ENCODE peak calls at places on chromosome 21, in six cellular contexts. F is K562, H is H1, B is GM12878, E is GM12891, M is HepG2. A is an unnamed sample.
A peak's percentile ranks its signal among the peaks of the same experiment; 100 is the strongest.

GRCh38 chr21:27339902-27340301 is 373.0 kb upstream of the ADAMTS5 start:
- DNase-seq in F (no peak), H (no peak), B (no peak), E (no peak), M (no peak), A (no peak)

GRCh38 chr21:43688906-43689305 is 29.5 kb downstream of the RRP1B start:
- DNase-seq in F (no peak), H (no peak), B (no peak), E (no peak), M (no peak), A (no peak)

GRCh38 chr21:30227128-30227527 is 11.2 kb upstream of the CLDN8 start:
- DNase-seq in F (no peak), H (no peak), B (no peak), E (no peak), M (no peak), A (no peak)

GRCh38 chr21:44966135-44967081 is 26.6 kb downstream of the SLX9 start:
- DNase-seq in F (no peak), H (no peak), B (no peak), E (no peak), M (no peak), A (no peak)

GRCh38 chr21:33514234-33514633 is 22.7 kb upstream of the DNAJC28 start:
- DNase-seq in F (no peak), H (no peak), B (no peak), E (no peak), M (no peak), A (no peak)

GRCh38 chr21:46188226-46189212 is 4.3 kb upstream of the SPATC1L start:
- DNase-seq in F (peak; percentile 92), H (no peak), B (no peak), E (no peak), M (peak; percentile 55), A (no peak)

GRCh38 chr21:29351691-29352090 is 53.0 kb downstream of the BACH1 start:
- DNase-seq in F (no peak), H (no peak), B (no peak), E (no peak), M (no peak), A (no peak)

GRCh38 chr21:32382108-32382601 is 10.7 kb downstream of the URB1 start:
- DNase-seq in F (no peak), H (no peak), B (no peak), E (no peak), M (no peak), A (no peak)

GRCh38 chr21:31108969-31109368 is 70.7 kb upstream of the KRTAP19-8 start:
- DNase-seq in F (no peak), H (no peak), B (no peak), E (no peak), M (no peak), A (no peak)

GRCh38 chr21:25464275-25464674 is 143.0 kb downstream of the MRPL39 start:
- DNase-seq in F (no peak), H (no peak), B (no peak), E (no peak), M (no peak), A (no peak)

GRCh38 chr21:42027804-42028753 is 17.9 kb upstream of the ZBTB21 start:
- DNase-seq in F (no peak), H (no peak), B (no peak), E (no peak), M (no peak), A (no peak)
- TF ChIP-seq TAF1 in F (no peak), H (no peak), B (no peak), E (no peak), M (no peak), A (no peak)

GRCh38 chr21:34526236-34526617 is 14.2 kb upstream of the KCNE1 start:
- DNase-seq in F (no peak), H (no peak), B (no peak), E (no peak), M (no peak), A (no peak)

GRCh38 chr21:34523019-34523418 is 11.0 kb upstream of the KCNE1 start:
- DNase-seq in F (no peak), H (no peak), B (no peak), E (no peak), M (peak; percentile 50), A (no peak)

GRCh38 chr21:34526618-34527290 is 14.7 kb upstream of the KCNE1 start:
- DNase-seq in F (peak; percentile 31), H (no peak), B (no peak), E (no peak), M (peak; percentile 96), A (no peak)

GRCh38 chr21:34522284-34522683 is 10.3 kb upstream of the KCNE1 start:
- DNase-seq in F (no peak), H (no peak), B (no peak), E (no peak), M (peak; percentile 93), A (no peak)

GRCh38 chr21:34524671-34525601 is 12.9 kb upstream of the KCNE1 start:
- DNase-seq in F (no peak), H (peak; percentile 71), B (no peak), E (no peak), M (no peak), A (no peak)
- TF ChIP-seq POLR2A in F (no peak), H (no peak), B (no peak), E (no peak), M (peak; percentile 62), A (no peak)

DNA sequence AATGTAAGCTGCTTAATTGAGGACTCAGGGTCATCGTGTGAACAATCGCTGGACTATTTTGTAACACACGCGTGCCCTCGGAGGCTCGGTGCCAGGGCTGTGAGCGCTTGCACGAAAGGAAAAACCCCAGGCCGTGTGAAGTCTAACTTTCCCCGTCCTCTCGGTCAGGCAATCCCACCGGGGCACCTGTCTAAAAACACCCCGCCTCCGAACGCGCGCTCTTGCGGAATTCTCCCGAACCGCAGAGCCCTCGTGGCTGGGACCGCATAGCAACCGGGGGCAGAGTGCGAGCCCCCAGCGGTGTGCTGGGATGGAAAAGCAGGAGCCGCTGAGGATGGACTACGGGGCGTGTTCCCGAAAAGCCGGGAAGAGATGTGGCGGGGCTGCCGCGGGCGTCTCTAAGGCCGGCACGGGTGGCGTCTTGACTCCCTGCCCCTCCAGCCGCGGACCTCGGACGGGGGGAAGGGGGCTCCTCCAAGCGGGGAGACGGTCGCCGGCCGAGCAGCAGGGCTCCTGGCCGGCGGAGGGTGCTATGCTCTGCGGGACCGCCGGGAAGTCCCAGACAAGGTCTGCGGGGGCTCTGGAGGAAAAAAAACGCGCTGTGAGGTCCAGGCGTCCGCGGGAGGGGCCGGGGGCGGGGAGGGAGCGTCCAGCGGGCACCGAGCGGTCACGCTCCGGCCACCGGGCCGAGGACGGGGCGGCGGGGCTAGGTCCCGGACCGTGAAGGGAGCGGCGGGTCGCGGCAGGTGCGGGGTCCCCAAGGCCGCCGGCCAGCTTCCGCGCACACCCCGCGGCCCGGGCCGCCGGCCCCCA is 936 bp downstream of the ZBTB21 start:
- DNase-seq in F (peak; percentile 67), H (peak; percentile 67), B (no peak), E (no peak), M (peak; percentile 62), A (no peak)
- TF ChIP-seq POLR2AphosphoS5 in F (no peak), H (no peak), B (peak; percentile 36), E (peak; percentile 11), M (no peak), A (no peak)

GRCh38 chr21:36976882-36977651 is 10.6 kb upstream of the HLCS start:
- DNase-seq in F (peak; percentile 87), H (peak; percentile 58), B (peak; percentile 59), E (no peak), M (peak; percentile 87), A (no peak)
- TF ChIP-seq TAF1 in F (no peak), H (no peak), B (no peak), E (no peak), M (no peak), A (no peak)